ENCODE peak calls at places on chromosome 12, in seven cellular contexts. One of them, this sample, is unnamed. For H3K4me1, the result is how much of the 10 kb centered on the place peaks cover.

GRCh38 chr12:96094201-96094600 is 58.8 kb upstream of the LTA4H start:
- DNase-seq in aorta: no peak
- DNase-seq in tibial nerve: no peak
- DNase-seq in A549: peak
- DNase-seq in CD4-positive, CD25-positive, alpha-beta regulatory T cell: peak
- DNase-seq in pancreas: no peak
- DNase-seq in heart left ventricle: peak
- DNase-seq in this sample: no peak

GRCh38 chr12:93086288-93086727 is 157.2 kb upstream of the EEA1 start:
- DNase-seq in aorta: no peak
- DNase-seq in tibial nerve: no peak
- DNase-seq in A549: no peak
- DNase-seq in CD4-positive, CD25-positive, alpha-beta regulatory T cell: no peak
- DNase-seq in pancreas: no peak
- DNase-seq in heart left ventricle: no peak
- DNase-seq in this sample: no peak

GRCh38 chr12:107126688-107127481 is 33.5 kb upstream of the CRY1 start:
- DNase-seq in aorta: no peak
- DNase-seq in tibial nerve: no peak
- DNase-seq in A549: peak
- DNase-seq in CD4-positive, CD25-positive, alpha-beta regulatory T cell: no peak
- DNase-seq in pancreas: no peak
- DNase-seq in heart left ventricle: no peak
- DNase-seq in this sample: no peak

GRCh38 chr12:126083931-126084330 is 1018.7 kb downstream of the AACS start:
- DNase-seq in aorta: no peak
- DNase-seq in tibial nerve: no peak
- DNase-seq in A549: no peak
- DNase-seq in CD4-positive, CD25-positive, alpha-beta regulatory T cell: no peak
- DNase-seq in pancreas: peak
- DNase-seq in heart left ventricle: no peak
- DNase-seq in this sample: no peak

GRCh38 chr12:41189395-41190251 is 1.5 kb downstream of the PDZRN4 start:
- DNase-seq in aorta: no peak
- DNase-seq in tibial nerve: peak
- DNase-seq in A549: no peak
- DNase-seq in CD4-positive, CD25-positive, alpha-beta regulatory T cell: no peak
- DNase-seq in pancreas: no peak
- DNase-seq in heart left ventricle: no peak
- DNase-seq in this sample: peak

GRCh38 chr12:83945871-83946270 is 966.7 kb downstream of the SLC6A15 start:
- DNase-seq in aorta: no peak
- DNase-seq in tibial nerve: no peak
- DNase-seq in A549: peak
- DNase-seq in CD4-positive, CD25-positive, alpha-beta regulatory T cell: no peak
- DNase-seq in pancreas: no peak
- DNase-seq in heart left ventricle: no peak
- DNase-seq in this sample: no peak

GRCh38 chr12:46303039-46303666 is 34.3 kb upstream of the SLC38A1 start:
- DNase-seq in aorta: no peak
- DNase-seq in tibial nerve: peak
- DNase-seq in A549: peak
- DNase-seq in CD4-positive, CD25-positive, alpha-beta regulatory T cell: peak
- DNase-seq in pancreas: peak
- DNase-seq in heart left ventricle: no peak
- DNase-seq in this sample: no peak

GRCh38 chr12:43776498-43776897 is 17.7 kb downstream of the IRAK4 start:
- DNase-seq in aorta: no peak
- DNase-seq in tibial nerve: peak
- DNase-seq in A549: peak
- DNase-seq in CD4-positive, CD25-positive, alpha-beta regulatory T cell: peak
- DNase-seq in pancreas: no peak
- DNase-seq in heart left ventricle: no peak
- DNase-seq in this sample: no peak

GRCh38 chr12:90959538-90960139 is 4.7 kb upstream of the CCER1 start:
- DNase-seq in aorta: no peak
- DNase-seq in tibial nerve: peak
- DNase-seq in A549: peak
- DNase-seq in CD4-positive, CD25-positive, alpha-beta regulatory T cell: peak
- DNase-seq in pancreas: no peak
- DNase-seq in heart left ventricle: no peak
- DNase-seq in this sample: no peak

GRCh38 chr12:122022393-122023338 is 982 bp downstream of the BCL7A start:
- DNase-seq in aorta: no peak
- DNase-seq in tibial nerve: no peak
- DNase-seq in A549: no peak
- DNase-seq in CD4-positive, CD25-positive, alpha-beta regulatory T cell: peak
- DNase-seq in pancreas: peak
- DNase-seq in heart left ventricle: no peak
- DNase-seq in this sample: peak

GRCh38 chr12:53378705-53379388 is 1.1 kb upstream of the SP1 start:
- DNase-seq in aorta: no peak
- DNase-seq in tibial nerve: no peak
- DNase-seq in A549: no peak
- DNase-seq in CD4-positive, CD25-positive, alpha-beta regulatory T cell: no peak
- DNase-seq in pancreas: no peak
- DNase-seq in heart left ventricle: no peak
- DNase-seq in this sample: no peak

GRCh38 chr12:40336573-40337199 is 111.9 kb downstream of the LRRK2 start:
- DNase-seq in aorta: no peak
- DNase-seq in tibial nerve: no peak
- DNase-seq in A549: peak
- DNase-seq in CD4-positive, CD25-positive, alpha-beta regulatory T cell: no peak
- DNase-seq in pancreas: no peak
- DNase-seq in heart left ventricle: no peak
- DNase-seq in this sample: no peak

GRCh38 chr12:47272412-47273190 is 192.8 kb upstream of the AMIGO2 start:
- DNase-seq in aorta: no peak
- DNase-seq in tibial nerve: no peak
- DNase-seq in A549: peak
- DNase-seq in CD4-positive, CD25-positive, alpha-beta regulatory T cell: no peak
- DNase-seq in pancreas: no peak
- DNase-seq in heart left ventricle: no peak
- DNase-seq in this sample: no peak

GRCh38 chr12:77725611-77726010 is 105.1 kb upstream of the NAV3 start:
- DNase-seq in aorta: no peak
- DNase-seq in tibial nerve: no peak
- DNase-seq in A549: no peak
- DNase-seq in CD4-positive, CD25-positive, alpha-beta regulatory T cell: no peak
- DNase-seq in pancreas: no peak
- DNase-seq in heart left ventricle: no peak
- DNase-seq in this sample: no peak

GRCh38 chr12:98909749-98910148 is 264.7 kb downstream of the APAF1 start:
- DNase-seq in aorta: no peak
- DNase-seq in tibial nerve: no peak
- DNase-seq in A549: no peak
- DNase-seq in CD4-positive, CD25-positive, alpha-beta regulatory T cell: no peak
- DNase-seq in pancreas: no peak
- DNase-seq in heart left ventricle: no peak
- DNase-seq in this sample: no peak

GRCh38 chr12:23550753-23551152 is 398.7 kb downstream of the SOX5 start:
- DNase-seq in aorta: no peak
- DNase-seq in tibial nerve: no peak
- DNase-seq in A549: no peak
- DNase-seq in CD4-positive, CD25-positive, alpha-beta regulatory T cell: no peak
- DNase-seq in pancreas: no peak
- DNase-seq in heart left ventricle: no peak
- DNase-seq in this sample: no peak

GRCh38 chr12:98530068-98530467 is 14.7 kb downstream of the TMPO start:
- DNase-seq in aorta: no peak
- DNase-seq in tibial nerve: no peak
- DNase-seq in A549: no peak
- DNase-seq in CD4-positive, CD25-positive, alpha-beta regulatory T cell: no peak
- DNase-seq in pancreas: no peak
- DNase-seq in heart left ventricle: no peak
- DNase-seq in this sample: no peak

GRCh38 chr12:26668230-26668629 is 164.8 kb downstream of the ITPR2 start:
- DNase-seq in aorta: no peak
- DNase-seq in tibial nerve: no peak
- DNase-seq in A549: no peak
- DNase-seq in CD4-positive, CD25-positive, alpha-beta regulatory T cell: no peak
- DNase-seq in pancreas: no peak
- DNase-seq in heart left ventricle: no peak
- DNase-seq in this sample: no peak

GRCh38 chr12:88401153-88401552 is 179.1 kb downstream of the KITLG start:
- DNase-seq in aorta: no peak
- DNase-seq in tibial nerve: no peak
- DNase-seq in A549: no peak
- DNase-seq in CD4-positive, CD25-positive, alpha-beta regulatory T cell: peak
- DNase-seq in pancreas: no peak
- DNase-seq in heart left ventricle: no peak
- DNase-seq in this sample: no peak

GRCh38 chr12:68040450-68041075 is 51.3 kb downstream of the IFNG-AS1 start:
- DNase-seq in aorta: peak
- DNase-seq in tibial nerve: peak
- DNase-seq in A549: peak
- DNase-seq in CD4-positive, CD25-positive, alpha-beta regulatory T cell: peak
- DNase-seq in pancreas: peak
- DNase-seq in heart left ventricle: peak
- DNase-seq in this sample: no peak

GRCh38 chr12:69719336-69720316 is 19.0 kb upstream of the RAB3IP start:
- DNase-seq in aorta: no peak
- DNase-seq in tibial nerve: no peak
- DNase-seq in A549: no peak
- DNase-seq in CD4-positive, CD25-positive, alpha-beta regulatory T cell: no peak
- DNase-seq in pancreas: no peak
- DNase-seq in heart left ventricle: no peak
- DNase-seq in this sample: no peak

GRCh38 chr12:131223791-131224567 is 270.3 kb downstream of the ADGRD1 start:
- DNase-seq in aorta: peak
- DNase-seq in tibial nerve: no peak
- DNase-seq in A549: peak
- DNase-seq in CD4-positive, CD25-positive, alpha-beta regulatory T cell: no peak
- DNase-seq in pancreas: no peak
- DNase-seq in heart left ventricle: no peak
- DNase-seq in this sample: no peak

DNA sequence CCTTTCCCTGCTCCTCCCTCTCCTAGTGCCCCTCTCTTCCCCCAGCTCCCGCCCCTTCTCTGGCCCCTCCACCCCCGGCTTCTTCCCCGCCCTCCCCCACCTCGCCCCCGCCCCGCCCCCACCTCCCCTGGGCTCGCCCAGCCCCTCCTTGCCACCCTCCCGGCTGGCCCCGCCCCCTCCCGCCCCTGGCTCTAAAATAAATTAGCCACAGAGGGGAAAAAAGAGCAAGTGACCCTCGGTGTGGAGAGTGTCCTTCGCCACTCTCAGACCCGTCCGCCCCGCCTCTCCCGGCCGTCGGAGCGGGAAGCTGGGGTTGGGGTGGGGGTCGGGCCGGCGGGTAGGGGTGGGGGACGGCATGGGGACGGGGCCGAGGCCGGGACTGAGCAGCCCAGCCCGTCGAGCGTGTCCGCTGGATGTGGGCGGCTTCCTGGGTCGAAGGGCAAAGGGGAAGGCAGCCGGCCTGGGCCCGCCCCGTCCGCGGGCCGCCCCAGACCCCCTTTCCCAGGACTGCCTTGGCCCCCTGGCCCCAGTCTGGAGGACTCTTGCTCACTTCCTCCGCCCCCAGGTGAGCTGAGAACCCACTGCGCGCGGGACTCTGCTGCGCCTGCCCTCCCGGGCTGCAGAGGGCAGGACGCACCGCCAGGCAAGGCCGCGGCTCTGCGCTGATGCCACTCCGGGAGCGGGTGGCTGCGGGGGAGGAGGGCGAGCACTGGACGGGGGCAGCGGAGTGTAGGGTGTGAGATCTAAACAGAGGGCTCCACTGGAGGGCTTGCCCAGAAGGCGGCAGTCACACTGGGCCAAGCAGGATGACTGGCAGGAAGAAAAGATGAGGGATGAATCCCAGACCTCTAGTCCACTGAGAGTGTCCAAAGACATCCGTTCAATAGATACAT is 571 bp upstream of the FIGNL2 start:
- DNase-seq in aorta: peak
- DNase-seq in tibial nerve: no peak
- DNase-seq in A549: no peak
- DNase-seq in CD4-positive, CD25-positive, alpha-beta regulatory T cell: no peak
- DNase-seq in pancreas: no peak
- DNase-seq in heart left ventricle: peak
- DNase-seq in this sample: peak
- H3K4me3 ChIP-seq in aorta: no peak
- H3K4me3 ChIP-seq in tibial nerve: peak
- H3K4me3 ChIP-seq in A549: peak
- H3K4me3 ChIP-seq in CD4-positive, CD25-positive, alpha-beta regulatory T cell: no peak
- H3K4me3 ChIP-seq in pancreas: no peak
- H3K4me3 ChIP-seq in heart left ventricle: peak
- H3K4me3 ChIP-seq in this sample: peak

DNA sequence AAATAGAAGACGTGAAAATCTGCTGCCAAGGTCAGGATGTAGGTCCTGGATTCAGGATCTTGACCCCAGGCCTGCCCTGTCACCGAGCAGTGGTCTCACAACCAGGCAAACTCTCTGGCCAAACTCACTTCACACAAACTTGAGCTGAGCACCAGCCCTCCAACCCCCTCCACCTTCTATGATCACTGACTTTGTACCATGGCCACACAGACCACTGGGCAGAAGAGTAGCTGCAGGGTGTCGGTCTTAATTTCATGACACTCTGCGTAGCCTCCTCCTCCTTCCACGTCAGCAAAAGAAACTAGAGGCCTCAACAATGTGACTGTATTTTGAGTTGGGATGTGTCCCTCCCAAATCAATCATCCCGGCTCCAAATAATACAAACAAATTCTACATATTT is 7.2 kb upstream of the TBX3 start:
- DNase-seq in aorta: no peak
- DNase-seq in tibial nerve: no peak
- DNase-seq in A549: no peak
- DNase-seq in CD4-positive, CD25-positive, alpha-beta regulatory T cell: no peak
- DNase-seq in pancreas: no peak
- DNase-seq in heart left ventricle: no peak
- DNase-seq in this sample: no peak
- H3K27ac ChIP-seq in aorta: no peak
- H3K27ac ChIP-seq in tibial nerve: no peak
- H3K27ac ChIP-seq in A549: no peak
- H3K27ac ChIP-seq in CD4-positive, CD25-positive, alpha-beta regulatory T cell: no peak
- H3K27ac ChIP-seq in pancreas: no peak
- H3K27ac ChIP-seq in heart left ventricle: no peak
- H3K27ac ChIP-seq in this sample: no peak

DNA sequence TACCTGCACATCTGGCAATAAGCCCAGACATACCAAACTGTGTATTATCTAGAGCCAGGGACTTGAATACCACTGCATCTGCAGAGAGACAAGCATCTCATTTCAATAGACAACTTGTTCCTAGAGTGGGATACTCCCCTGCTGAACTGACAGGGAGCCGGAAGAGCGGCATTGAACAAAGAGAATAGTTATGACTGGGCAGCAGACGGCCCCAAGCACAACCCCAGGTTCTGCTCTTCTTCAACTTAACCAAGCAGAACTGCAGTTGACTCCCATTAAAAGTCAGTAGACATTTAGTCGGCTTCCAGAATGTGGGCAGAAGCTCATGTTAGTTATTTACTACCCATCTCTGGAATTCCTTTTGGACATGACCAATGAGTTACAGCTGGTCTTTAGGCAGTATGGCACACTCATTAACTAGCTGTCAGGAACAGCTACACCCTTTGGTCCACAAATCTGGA is 112.9 kb downstream of the HMGA2 start:
- DNase-seq in aorta: no peak
- DNase-seq in tibial nerve: no peak
- DNase-seq in A549: no peak
- DNase-seq in CD4-positive, CD25-positive, alpha-beta regulatory T cell: no peak
- DNase-seq in pancreas: no peak
- DNase-seq in heart left ventricle: no peak
- DNase-seq in this sample: no peak
- H3K4me1 ChIP-seq in aorta: under half
- H3K4me1 ChIP-seq in tibial nerve: under half
- H3K4me1 ChIP-seq in A549: under half
- H3K4me1 ChIP-seq in CD4-positive, CD25-positive, alpha-beta regulatory T cell: under half
- H3K4me1 ChIP-seq in pancreas: under half
- H3K4me1 ChIP-seq in heart left ventricle: under half
- H3K4me1 ChIP-seq in this sample: under half

GRCh38 chr12:102916252-102917025 is 605 bp downstream of the PAH start:
- DNase-seq in aorta: no peak
- DNase-seq in tibial nerve: no peak
- DNase-seq in A549: no peak
- DNase-seq in CD4-positive, CD25-positive, alpha-beta regulatory T cell: no peak
- DNase-seq in pancreas: no peak
- DNase-seq in heart left ventricle: no peak
- DNase-seq in this sample: no peak
- H3K4me3 ChIP-seq in aorta: no peak
- H3K4me3 ChIP-seq in tibial nerve: no peak
- H3K4me3 ChIP-seq in A549: no peak
- H3K4me3 ChIP-seq in CD4-positive, CD25-positive, alpha-beta regulatory T cell: no peak
- H3K4me3 ChIP-seq in pancreas: peak
- H3K4me3 ChIP-seq in heart left ventricle: no peak
- H3K4me3 ChIP-seq in this sample: no peak